ENCODE peak calls at places on chromosomes 5 and 9, in seven cellular contexts. T is adrenal gland, U is thoracic aorta, I is GM23338, W is lung, Z is HFFc6, Q is WERI-Rb-1. S is an unnamed sample.

GRCh38 chr9:123359106-123359505 is 3.1 kb downstream of the CRB2 start:
- DNase-seq in T (no peak), U (no peak), I (no peak), W (no peak), Z (no peak), Q (no peak), S (no peak)

GRCh38 chr5:81778642-81779041 is 27.7 kb upstream of the SSBP2 start:
- DNase-seq in T (no peak), U (no peak), I (no peak), W (no peak), Z (no peak), Q (no peak), S (no peak)

GRCh38 chr5:42745856-42746255 is 10.8 kb upstream of the CCDC152 start:
- DNase-seq in T (no peak), U (no peak), I (no peak), W (no peak), Z (no peak), Q (no peak), S (no peak)

GRCh38 chr5:153425914-153426313 is 64.6 kb upstream of the GRIA1 start:
- DNase-seq in T (no peak), U (no peak), I (peak), W (no peak), Z (no peak), Q (peak), S (no peak)

GRCh38 chr9:127444283-127444920 is 6.8 kb downstream of the RPL12 start:
- DNase-seq in T (no peak), U (no peak), I (no peak), W (no peak), Z (no peak), Q (no peak), S (no peak)

GRCh38 chr9:36293171-36293570 is 34.9 kb upstream of the GNE start:
- DNase-seq in T (no peak), U (no peak), I (no peak), W (no peak), Z (no peak), Q (no peak), S (no peak)

GRCh38 chr5:37996918-37997317 is 157.1 kb upstream of the GDNF start:
- DNase-seq in T (no peak), U (no peak), I (no peak), W (no peak), Z (no peak), Q (no peak), S (no peak)

GRCh38 chr5:93280518-93280917 is 300.5 kb downstream of the NR2F1-AS1 start:
- DNase-seq in T (no peak), U (no peak), I (no peak), W (no peak), Z (no peak), Q (no peak), S (no peak)

GRCh38 chr5:5159282-5160108 is 19.4 kb downstream of the ADAMTS16 start:
- DNase-seq in T (no peak), U (no peak), I (no peak), W (no peak), Z (no peak), Q (no peak), S (no peak)

GRCh38 chr9:32879335-32879734 is 96.0 kb downstream of the TMEM215 start:
- DNase-seq in T (no peak), U (no peak), I (peak), W (no peak), Z (no peak), Q (no peak), S (no peak)

GRCh38 chr9:32884482-32884881 is 101.1 kb downstream of the TMEM215 start:
- DNase-seq in T (no peak), U (no peak), I (no peak), W (no peak), Z (no peak), Q (no peak), S (no peak)

GRCh38 chr9:32886021-32886420 is 102.7 kb downstream of the TMEM215 start:
- DNase-seq in T (no peak), U (no peak), I (no peak), W (no peak), Z (no peak), Q (no peak), S (no peak)

GRCh38 chr9:32882616-32883015 is 99.3 kb downstream of the TMEM215 start:
- DNase-seq in T (no peak), U (no peak), I (no peak), W (no peak), Z (no peak), Q (no peak), S (no peak)

DNA sequence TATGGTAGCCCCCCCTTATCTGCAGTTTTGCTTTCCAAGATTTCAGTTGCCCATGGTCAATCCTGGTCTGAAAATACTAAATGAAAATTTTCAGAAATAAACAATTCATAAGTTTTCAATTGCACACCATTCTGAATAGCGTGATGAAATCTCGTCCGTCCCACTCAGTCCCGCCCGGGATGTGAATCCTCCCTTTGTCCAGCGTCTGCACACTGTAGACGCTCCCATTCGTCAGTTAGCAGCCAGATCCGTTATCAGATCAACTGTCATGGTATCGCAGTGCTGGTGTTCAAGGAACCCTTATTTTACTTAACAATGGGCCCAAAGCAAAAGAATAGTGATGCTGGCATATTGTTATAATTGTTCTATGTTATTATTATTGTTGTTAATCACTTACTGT is 98.6 kb downstream of the TMEM215 start:
- DNase-seq in T (no peak), U (no peak), I (no peak), W (no peak), Z (no peak), Q (no peak), S (no peak)
- TF ChIP-seq CTCF in T (no peak), U (no peak), I (no peak), W (no peak), Z (no peak), Q (no peak), S (no peak)

GRCh38 chr5:129094924-129095797 is 612 bp downstream of the ISOC1 start:
- DNase-seq in T (peak), U (no peak), I (peak), W (peak), Z (no peak), Q (peak), S (peak)
- TF ChIP-seq CTCF in T (no peak), U (peak), I (no peak), W (no peak), Z (no peak), Q (peak), S (peak)

DNA sequence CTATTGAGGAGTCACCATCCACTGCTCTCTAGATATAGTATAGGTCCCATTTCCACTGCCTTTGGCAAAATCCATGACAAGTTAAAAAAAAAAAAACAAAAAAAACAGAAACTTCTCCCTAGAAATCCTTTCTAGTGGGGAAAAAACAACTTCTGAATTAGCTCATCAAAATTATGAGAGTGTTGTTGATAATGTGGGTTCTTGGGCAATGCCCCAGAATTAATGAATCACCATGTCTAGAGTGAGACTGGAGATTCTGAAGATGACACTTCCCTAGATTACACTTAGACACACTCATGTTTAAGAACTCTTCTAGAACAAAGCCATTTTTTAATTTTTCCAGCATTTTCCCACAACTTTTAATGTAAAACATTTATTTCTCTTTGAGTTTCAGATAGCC is 728.0 kb upstream of the C9orf72 start:
- DNase-seq in T (no peak), U (no peak), I (no peak), W (no peak), Z (no peak), Q (no peak), S (no peak)
- TF ChIP-seq CTCF in T (no peak), U (no peak), I (no peak), W (no peak), Z (no peak), Q (no peak), S (no peak)

GRCh38 chr9:24657387-24657786 is 111.7 kb upstream of the IZUMO3 start:
- DNase-seq in T (no peak), U (no peak), I (no peak), W (no peak), Z (no peak), Q (no peak), S (no peak)
- TF ChIP-seq CTCF in T (no peak), U (no peak), I (no peak), W (no peak), Z (no peak), Q (no peak), S (no peak)

DNA sequence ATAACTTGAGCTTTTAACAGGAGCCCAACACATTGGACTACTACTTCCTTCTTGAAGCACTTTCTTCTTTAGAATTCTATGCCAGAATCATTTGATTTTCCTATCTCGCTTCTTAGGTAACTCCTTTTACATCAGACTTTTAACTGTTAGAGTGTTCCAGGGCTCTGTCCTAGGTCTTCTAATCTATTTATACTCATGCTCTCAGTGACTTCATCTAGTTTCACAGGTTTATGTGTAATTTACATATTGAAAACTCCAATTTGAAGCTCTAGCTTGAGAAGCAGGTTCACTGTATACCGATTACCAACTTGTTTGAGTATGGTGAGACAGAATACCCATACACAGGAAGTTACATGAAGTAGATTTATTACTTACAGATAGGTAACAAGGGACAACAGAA is 11.3 kb downstream of the SHOC1 start:
- DNase-seq in T (no peak), U (no peak), I (no peak), W (no peak), Z (no peak), Q (no peak), S (no peak)
- TF ChIP-seq CTCF in T (no peak), U (no peak), I (no peak), W (no peak), Z (no peak), Q (no peak), S (no peak)

GRCh38 chr9:89776795-89777194 is 172.0 kb downstream of the GADD45G start:
- DNase-seq in T (no peak), U (no peak), I (no peak), W (no peak), Z (no peak), Q (no peak), S (no peak)
- TF ChIP-seq CTCF in T (no peak), U (no peak), I (no peak), W (no peak), Z (no peak), Q (no peak), S (no peak)

GRCh38 chr5:146704949-146705665 is 173.4 kb downstream of the PPP2R2B start:
- DNase-seq in T (no peak), U (no peak), I (no peak), W (no peak), Z (no peak), Q (no peak), S (no peak)

GRCh38 chr5:146710348-146710747 is 168.2 kb downstream of the PPP2R2B start:
- DNase-seq in T (no peak), U (no peak), I (no peak), W (no peak), Z (no peak), Q (no peak), S (no peak)

GRCh38 chr5:146703899-146704298 is 174.7 kb downstream of the PPP2R2B start:
- DNase-seq in T (no peak), U (no peak), I (no peak), W (no peak), Z (no peak), Q (no peak), S (no peak)

GRCh38 chr5:146706321-146706972 is 172.1 kb downstream of the PPP2R2B start:
- DNase-seq in T (no peak), U (no peak), I (peak), W (no peak), Z (no peak), Q (peak), S (no peak)

GRCh38 chr5:146707316-146707715 is 171.2 kb downstream of the PPP2R2B start:
- DNase-seq in T (no peak), U (no peak), I (no peak), W (no peak), Z (no peak), Q (no peak), S (no peak)
- TF ChIP-seq CTCF in T (no peak), U (no peak), I (no peak), W (no peak), Z (no peak), Q (no peak), S (no peak)

GRCh38 chr9:35236692-35237091 is 74.9 kb downstream of the UNC13B start:
- DNase-seq in T (no peak), U (no peak), I (no peak), W (peak), Z (no peak), Q (no peak), S (no peak)

GRCh38 chr9:35232867-35233544 is 71.2 kb downstream of the UNC13B start:
- DNase-seq in T (no peak), U (no peak), I (no peak), W (no peak), Z (no peak), Q (no peak), S (no peak)

GRCh38 chr9:35237303-35237702 is 75.5 kb downstream of the UNC13B start:
- DNase-seq in T (no peak), U (no peak), I (no peak), W (peak), Z (no peak), Q (peak), S (no peak)
- TF ChIP-seq CTCF in T (no peak), U (no peak), I (no peak), W (no peak), Z (no peak), Q (no peak), S (no peak)

DNA sequence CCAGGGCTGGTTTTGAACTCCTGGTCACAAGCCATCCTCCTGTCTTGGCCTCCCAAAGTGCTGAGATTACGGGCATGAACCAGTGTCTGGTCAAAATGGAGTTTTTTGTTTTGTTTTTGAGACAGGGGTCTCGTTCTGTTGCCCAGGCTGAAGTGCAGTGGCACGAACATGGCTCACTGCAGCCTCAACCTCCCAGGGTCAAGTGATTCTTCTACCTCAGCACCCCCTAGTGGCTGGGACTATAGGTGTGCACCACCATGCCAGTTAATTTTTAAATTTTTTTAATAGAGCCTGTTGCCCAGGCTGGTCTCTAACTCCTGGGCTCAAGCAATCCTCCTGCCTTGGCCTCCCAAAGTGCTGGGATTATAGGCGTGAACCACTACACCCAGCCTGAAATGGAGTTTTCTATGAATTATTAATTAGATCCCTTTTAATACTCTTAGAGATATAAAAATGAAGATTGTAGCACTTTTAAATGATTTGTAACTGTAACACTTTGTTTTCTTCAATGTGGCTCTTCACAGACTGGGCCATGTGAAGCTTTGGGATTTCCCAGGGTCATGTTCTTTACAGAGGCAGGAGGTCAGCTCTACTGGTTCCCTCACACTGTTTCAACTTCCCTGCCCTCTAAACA is 32.6 kb upstream of the SPARC start:
- DNase-seq in T (peak), U (no peak), I (peak), W (no peak), Z (peak), Q (peak), S (no peak)
- TF ChIP-seq CTCF in T (peak), U (peak), I (peak), W (no peak), Z (peak), Q (peak), S (peak)

S was measured in GM10248.